ENCODE peak calls at places on chromosomes 7 and 10, in seven cellular contexts. K is GM20000; V is activated CD4-positive, alpha-beta T cell treated with anti-CD3 and anti-CD28 coated beads, Interleukin-2, amount 50 U/mL, for 4 hours; X is HTR-8/SVneo; O is fibroblast of the aortic adventitia; I is activated CD4-positive, CD25-positive, alpha-beta regulatory T cell treated with anti-CD3 and anti-CD28 coated beads, Interleukin-2, amount 50 U/mL, for 16 hours; B is cardiac fibroblast. T is an unnamed sample.

GRCh38 chr10:131961777-131962450 is 19.8 kb downstream of the BNIP3 start:
- DNase-seq in K (no peak), V (no peak), X (no peak), O (no peak), I (no peak), B (no peak), T (peak)

GRCh38 chr10:67790534-67791408 is 47.2 kb downstream of the DNAJC12 start:
- DNase-seq in K (no peak), V (no peak), X (no peak), O (peak), I (no peak), B (peak), T (peak)

GRCh38 chr10:4688620-4689019 is 137.4 kb upstream of the AKR1E2 start:
- DNase-seq in K (no peak), V (no peak), X (no peak), O (no peak), I (no peak), B (no peak), T (no peak)

GRCh38 chr10:92822060-92822634 is 26.2 kb upstream of the EXOC6 start:
- DNase-seq in K (peak), V (no peak), X (peak), O (peak), I (no peak), B (peak), T (peak)

GRCh38 chr7:12921751-12922345 is 234.4 kb downstream of the ARL4A start:
- DNase-seq in K (no peak), V (no peak), X (no peak), O (no peak), I (no peak), B (no peak), T (no peak)

GRCh38 chr7:129169705-129170319 is 18.6 kb upstream of the SMO start:
- DNase-seq in K (peak), V (no peak), X (no peak), O (no peak), I (no peak), B (no peak), T (no peak)

GRCh38 chr7:100589341-100589935 is 3.3 kb downstream of the FBXO24 start:
- DNase-seq in K (no peak), V (no peak), X (no peak), O (no peak), I (no peak), B (no peak), T (no peak)

GRCh38 chr7:64834989-64835388 is 40.8 kb downstream of the ZNF138 start:
- DNase-seq in K (no peak), V (no peak), X (no peak), O (no peak), I (no peak), B (no peak), T (no peak)

GRCh38 chr7:33836797-33837355 is 68.5 kb upstream of the BMPER start:
- DNase-seq in K (no peak), V (no peak), X (no peak), O (no peak), I (no peak), B (no peak), T (no peak)

GRCh38 chr10:64134676-64135075 is 613.5 kb downstream of the REEP3 start:
- DNase-seq in K (no peak), V (no peak), X (no peak), O (no peak), I (no peak), B (no peak), T (no peak)

GRCh38 chr10:26380815-26381214 is 57.3 kb upstream of the APBB1IP start:
- DNase-seq in K (no peak), V (no peak), X (no peak), O (peak), I (no peak), B (no peak), T (no peak)

GRCh38 chr10:78783753-78784152 is 285.0 kb upstream of the ZMIZ1 start:
- DNase-seq in K (no peak), V (no peak), X (no peak), O (no peak), I (no peak), B (no peak), T (no peak)

GRCh38 chr10:34295142-34295548 is 520.0 kb downstream of the PARD3 start:
- DNase-seq in K (no peak), V (no peak), X (peak), O (no peak), I (no peak), B (peak), T (peak)

GRCh38 chr10:109762556-109762955 is 160.8 kb downstream of the XPNPEP1 start:
- DNase-seq in K (no peak), V (no peak), X (no peak), O (no peak), I (no peak), B (no peak), T (no peak)

GRCh38 chr10:124599588-124600050 is 138.0 kb downstream of the LHPP start:
- DNase-seq in K (no peak), V (no peak), X (no peak), O (no peak), I (no peak), B (no peak), T (no peak)

GRCh38 chr7:121322460-121322859 is 6.3 kb upstream of the WNT16 start:
- DNase-seq in K (no peak), V (no peak), X (no peak), O (no peak), I (no peak), B (no peak), T (no peak)

GRCh38 chr10:43959854-43960415 is 311.3 kb upstream of the ZNF32 start:
- DNase-seq in K (no peak), V (no peak), X (no peak), O (no peak), I (no peak), B (no peak), T (no peak)

GRCh38 chr10:29431711-29432110 is 142.8 kb downstream of the LYZL1 start:
- DNase-seq in K (no peak), V (no peak), X (no peak), O (no peak), I (no peak), B (no peak), T (no peak)

GRCh38 chr10:31242902-31243301 is 76.1 kb upstream of the ZEB1 start:
- DNase-seq in K (peak), V (peak), X (peak), O (peak), I (peak), B (peak), T (peak)

GRCh38 chr7:79979437-79979836 is 155.2 kb upstream of the GNAI1 start:
- DNase-seq in K (no peak), V (no peak), X (no peak), O (peak), I (no peak), B (peak), T (peak)

GRCh38 chr10:6563075-6563474 is 17.0 kb downstream of the PRKCQ start:
- DNase-seq in K (no peak), V (peak), X (no peak), O (no peak), I (no peak), B (no peak), T (no peak)

GRCh38 chr10:34407227-34407626 is 407.9 kb downstream of the PARD3 start:
- DNase-seq in K (no peak), V (no peak), X (no peak), O (peak), I (no peak), B (peak), T (peak)

T was measured in AG10803.